ENCODE peak calls at places on chromosomes 11 and 22, in six cellular contexts. U, S, R, A, O and Q are unnamed samples.

GRCh38 chr11:77083553-77084245 is 16.9 kb downstream of the CAPN5 start:
- DNase-seq in A (no peak), O (no peak), U (no peak), S (no peak), R (peak), Q (no peak)

GRCh38 chr11:116330439-116331185 is 442.2 kb downstream of the BUD13 start:
- DNase-seq in R (no peak), A (no peak), U (no peak), S (no peak), O (no peak), Q (no peak)

GRCh38 chr11:118996926-118997626 is 862 bp upstream of the CENATAC start:
- DNase-seq in O (peak), U (no peak), A (no peak), R (peak), S (no peak), Q (no peak)

GRCh38 chr22:44051961-44052360 is 27.9 kb downstream of the PARVB start:
- DNase-seq in U (no peak), O (no peak), S (no peak), A (no peak), R (no peak), Q (no peak)

GRCh38 chr11:106280041-106280440 is 202.6 kb downstream of the AASDHPPT start:
- DNase-seq in O (no peak), A (no peak), U (no peak), S (no peak), R (no peak), Q (no peak)

GRCh38 chr11:65246506-65246905 is 15.3 kb upstream of the POLA2 start:
- DNase-seq in A (no peak), S (no peak), R (no peak), U (no peak), O (no peak), Q (no peak)

GRCh38 chr11:7524831-7525230 is 11.0 kb downstream of the PPFIBP2 start:
- DNase-seq in U (no peak), A (no peak), R (no peak), S (no peak), O (no peak), Q (no peak)

GRCh38 chr22:50186789-50187523 is 1.2 kb downstream of the TRABD start:
- DNase-seq in U (no peak), O (no peak), R (peak), A (no peak), S (no peak), Q (no peak)

GRCh38 chr22:38228873-38229740 is 27.3 kb downstream of the MAFF start:
- DNase-seq in S (no peak), A (no peak), R (no peak), U (peak), O (no peak), Q (no peak)

GRCh38 chr11:121129362-121130340 is 28.6 kb downstream of the TECTA start:
- DNase-seq in R (no peak), S (no peak), U (no peak), A (no peak), O (no peak), Q (no peak)

GRCh38 chr22:44995715-44996114 is 14.1 kb downstream of the PHF21B start:
- DNase-seq in O (no peak), S (no peak), R (no peak), A (no peak), U (no peak), Q (no peak)

GRCh38 chr11:64854534-64855502 is 10.4 kb upstream of the CDC42BPG start:
- DNase-seq in O (no peak), U (peak), R (no peak), A (no peak), S (no peak), Q (no peak)

GRCh38 chr11:122601131-122602125 is 54.1 kb upstream of the UBASH3B start:
- DNase-seq in S (no peak), A (no peak), R (no peak), U (no peak), O (no peak), Q (no peak)

GRCh38 chr11:292211-293121 is 3.5 kb downstream of the PGGHG start:
- DNase-seq in R (peak), O (no peak), A (no peak), S (no peak), U (no peak), Q (no peak)

GRCh38 chr22:45212992-45213751 is 27.5 kb downstream of the KIAA0930 start:
- DNase-seq in S (no peak), U (no peak), A (no peak), R (no peak), O (no peak), Q (no peak)

GRCh38 chr11:130047141-130047540 is 22.6 kb upstream of the APLP2 start:
- DNase-seq in A (no peak), U (no peak), R (no peak), S (no peak), O (no peak), Q (no peak)